ENCODE peak calls at places on chromosomes 4 and X, in six cellular contexts. One of them, this sample, is unnamed.

GRCh38 chrX:133523094-133523493 is 107.8 kb upstream of the GPC4 start:
- DNase-seq in dermis blood vessel endothelial cell: no peak
- DNase-seq in mesenchymal stem cell: no peak
- DNase-seq in HT1080: no peak
- DNase-seq in right atrium auricular region: no peak
- DNase-seq in fibroblast of lung: peak
- DNase-seq in this sample: no peak

GRCh38 chr4:38237139-38237538 is 276.9 kb downstream of the PTTG2 start:
- DNase-seq in right atrium auricular region: no peak
- DNase-seq in HT1080: peak
- DNase-seq in mesenchymal stem cell: peak
- DNase-seq in dermis blood vessel endothelial cell: peak
- DNase-seq in fibroblast of lung: peak
- DNase-seq in this sample: peak

GRCh38 chrX:111719426-111720210 is 38.6 kb downstream of the ALG13 start:
- DNase-seq in fibroblast of lung: peak
- DNase-seq in HT1080: no peak
- DNase-seq in right atrium auricular region: no peak
- DNase-seq in mesenchymal stem cell: peak
- DNase-seq in dermis blood vessel endothelial cell: peak
- DNase-seq in this sample: peak

GRCh38 chrX:110182865-110183264 is 135.0 kb downstream of the AMMECR1 start:
- DNase-seq in HT1080: no peak
- DNase-seq in mesenchymal stem cell: no peak
- DNase-seq in right atrium auricular region: no peak
- DNase-seq in fibroblast of lung: no peak
- DNase-seq in dermis blood vessel endothelial cell: no peak
- DNase-seq in this sample: no peak

GRCh38 chrX:47573334-47574095 is 8.7 kb upstream of the TIMP1 start:
- DNase-seq in fibroblast of lung: peak
- DNase-seq in dermis blood vessel endothelial cell: no peak
- DNase-seq in mesenchymal stem cell: peak
- DNase-seq in HT1080: peak
- DNase-seq in right atrium auricular region: no peak
- DNase-seq in this sample: peak

GRCh38 chr4:139740531-139741041 is 75.0 kb downstream of the MGST2 start:
- DNase-seq in dermis blood vessel endothelial cell: peak
- DNase-seq in fibroblast of lung: peak
- DNase-seq in mesenchymal stem cell: peak
- DNase-seq in HT1080: peak
- DNase-seq in right atrium auricular region: peak
- DNase-seq in this sample: peak

GRCh38 chrX:103651374-103651773 is 22.6 kb downstream of the TCEAL1 start:
- DNase-seq in right atrium auricular region: no peak
- DNase-seq in mesenchymal stem cell: no peak
- DNase-seq in HT1080: no peak
- DNase-seq in fibroblast of lung: no peak
- DNase-seq in dermis blood vessel endothelial cell: no peak
- DNase-seq in this sample: no peak

GRCh38 chr4:125728568-125728967 is 413.8 kb downstream of the FAT4 start:
- DNase-seq in right atrium auricular region: no peak
- DNase-seq in HT1080: peak
- DNase-seq in dermis blood vessel endothelial cell: peak
- DNase-seq in mesenchymal stem cell: peak
- DNase-seq in fibroblast of lung: peak
- DNase-seq in this sample: peak

GRCh38 chr4:13143704-13144103 is 340.4 kb downstream of the RAB28 start:
- DNase-seq in fibroblast of lung: no peak
- DNase-seq in dermis blood vessel endothelial cell: no peak
- DNase-seq in HT1080: no peak
- DNase-seq in right atrium auricular region: no peak
- DNase-seq in mesenchymal stem cell: no peak
- DNase-seq in this sample: peak

GRCh38 chrX:12955882-12956703 is 18.8 kb upstream of the TMSB4X start:
- DNase-seq in fibroblast of lung: peak
- DNase-seq in right atrium auricular region: no peak
- DNase-seq in mesenchymal stem cell: peak
- DNase-seq in dermis blood vessel endothelial cell: peak
- DNase-seq in HT1080: peak
- DNase-seq in this sample: peak

GRCh38 chr4:71683309-71683708 is 100.6 kb downstream of the GC start:
- DNase-seq in right atrium auricular region: no peak
- DNase-seq in HT1080: no peak
- DNase-seq in mesenchymal stem cell: no peak
- DNase-seq in dermis blood vessel endothelial cell: no peak
- DNase-seq in fibroblast of lung: peak
- DNase-seq in this sample: peak

GRCh38 chrX:68997911-68998310 is 167.3 kb downstream of the PJA1 start:
- DNase-seq in right atrium auricular region: peak
- DNase-seq in fibroblast of lung: peak
- DNase-seq in HT1080: peak
- DNase-seq in dermis blood vessel endothelial cell: peak
- DNase-seq in mesenchymal stem cell: no peak
- DNase-seq in this sample: peak

GRCh38 chrX:155048997-155049619 is 21.8 kb downstream of the CMC4 start:
- DNase-seq in fibroblast of lung: peak
- DNase-seq in mesenchymal stem cell: peak
- DNase-seq in right atrium auricular region: no peak
- DNase-seq in HT1080: peak
- DNase-seq in dermis blood vessel endothelial cell: peak
- DNase-seq in this sample: peak

GRCh38 chr4:106864231-106864630 is 171.9 kb downstream of the DKK2 start:
- DNase-seq in mesenchymal stem cell: peak
- DNase-seq in dermis blood vessel endothelial cell: no peak
- DNase-seq in fibroblast of lung: peak
- DNase-seq in right atrium auricular region: no peak
- DNase-seq in HT1080: no peak
- DNase-seq in this sample: peak

GRCh38 chr4:147843162-147843561 is 111.3 kb downstream of the ARHGAP10 start:
- DNase-seq in dermis blood vessel endothelial cell: peak
- DNase-seq in fibroblast of lung: no peak
- DNase-seq in mesenchymal stem cell: no peak
- DNase-seq in right atrium auricular region: no peak
- DNase-seq in HT1080: peak
- DNase-seq in this sample: no peak

GRCh38 chrX:100263650-100264049 is 146.4 kb downstream of the PCDH19 start:
- DNase-seq in mesenchymal stem cell: no peak
- DNase-seq in dermis blood vessel endothelial cell: no peak
- DNase-seq in fibroblast of lung: no peak
- DNase-seq in right atrium auricular region: no peak
- DNase-seq in HT1080: no peak
- DNase-seq in this sample: no peak

GRCh38 chrX:46553935-46554334 is 8.7 kb upstream of the ZNF674 start:
- DNase-seq in right atrium auricular region: no peak
- DNase-seq in fibroblast of lung: no peak
- DNase-seq in HT1080: no peak
- DNase-seq in dermis blood vessel endothelial cell: no peak
- DNase-seq in mesenchymal stem cell: no peak
- DNase-seq in this sample: no peak

GRCh38 chr4:146957252-146957651 is 11.6 kb upstream of the TTC29 start:
- DNase-seq in fibroblast of lung: peak
- DNase-seq in right atrium auricular region: no peak
- DNase-seq in dermis blood vessel endothelial cell: peak
- DNase-seq in mesenchymal stem cell: peak
- DNase-seq in HT1080: peak
- DNase-seq in this sample: peak

GRCh38 chrX:126985027-126985426 is 165.5 kb downstream of the PRR32 start:
- DNase-seq in mesenchymal stem cell: no peak
- DNase-seq in fibroblast of lung: no peak
- DNase-seq in right atrium auricular region: no peak
- DNase-seq in dermis blood vessel endothelial cell: no peak
- DNase-seq in HT1080: no peak
- DNase-seq in this sample: no peak

GRCh38 chr4:38001927-38002326 is 41.7 kb downstream of the PTTG2 start:
- DNase-seq in right atrium auricular region: no peak
- DNase-seq in fibroblast of lung: no peak
- DNase-seq in dermis blood vessel endothelial cell: no peak
- DNase-seq in HT1080: no peak
- DNase-seq in mesenchymal stem cell: no peak
- DNase-seq in this sample: no peak

GRCh38 chr4:53804719-53805118 is 213.4 kb upstream of the LNX1 start:
- DNase-seq in dermis blood vessel endothelial cell: peak
- DNase-seq in HT1080: peak
- DNase-seq in fibroblast of lung: no peak
- DNase-seq in right atrium auricular region: no peak
- DNase-seq in mesenchymal stem cell: no peak
- DNase-seq in this sample: no peak

GRCh38 chrX:117936162-117936561 is 180.4 kb downstream of the KLHL13 start:
- DNase-seq in mesenchymal stem cell: no peak
- DNase-seq in HT1080: no peak
- DNase-seq in fibroblast of lung: no peak
- DNase-seq in right atrium auricular region: no peak
- DNase-seq in dermis blood vessel endothelial cell: no peak
- DNase-seq in this sample: no peak

GRCh38 chr4:5166377-5166776 is 115.1 kb downstream of the STK32B start:
- DNase-seq in fibroblast of lung: no peak
- DNase-seq in right atrium auricular region: no peak
- DNase-seq in dermis blood vessel endothelial cell: peak
- DNase-seq in HT1080: no peak
- DNase-seq in mesenchymal stem cell: peak
- DNase-seq in this sample: no peak

GRCh38 chr4:19700951-19701350 is 550.8 kb upstream of the SLIT2 start:
- DNase-seq in mesenchymal stem cell: no peak
- DNase-seq in fibroblast of lung: peak
- DNase-seq in right atrium auricular region: no peak
- DNase-seq in HT1080: peak
- DNase-seq in dermis blood vessel endothelial cell: peak
- DNase-seq in this sample: no peak

GRCh38 chrX:19990225-19990518 is 689 bp downstream of the BCLAF3 start:
- DNase-seq in HT1080: peak
- DNase-seq in dermis blood vessel endothelial cell: peak
- DNase-seq in right atrium auricular region: no peak
- DNase-seq in mesenchymal stem cell: peak
- DNase-seq in fibroblast of lung: no peak
- DNase-seq in this sample: no peak

GRCh38 chr4:153401501-153401900 is 57.0 kb downstream of the MND1 start:
- DNase-seq in right atrium auricular region: no peak
- DNase-seq in mesenchymal stem cell: no peak
- DNase-seq in HT1080: no peak
- DNase-seq in dermis blood vessel endothelial cell: no peak
- DNase-seq in fibroblast of lung: no peak
- DNase-seq in this sample: no peak

GRCh38 chrX:132957211-132958085 is 981 bp downstream of the HS6ST2 start:
- DNase-seq in fibroblast of lung: peak
- DNase-seq in mesenchymal stem cell: peak
- DNase-seq in dermis blood vessel endothelial cell: no peak
- DNase-seq in HT1080: no peak
- DNase-seq in right atrium auricular region: no peak
- DNase-seq in this sample: no peak

GRCh38 chr4:154427149-154427548 is 64.5 kb downstream of the DCHS2 start:
- DNase-seq in mesenchymal stem cell: no peak
- DNase-seq in right atrium auricular region: no peak
- DNase-seq in dermis blood vessel endothelial cell: no peak
- DNase-seq in HT1080: no peak
- DNase-seq in fibroblast of lung: no peak
- DNase-seq in this sample: no peak

GRCh38 chrX:23756165-23756564 is 13.1 kb upstream of the ACOT9 start:
- DNase-seq in right atrium auricular region: peak
- DNase-seq in dermis blood vessel endothelial cell: peak
- DNase-seq in HT1080: peak
- DNase-seq in mesenchymal stem cell: peak
- DNase-seq in fibroblast of lung: peak
- DNase-seq in this sample: peak

GRCh38 chrX:2231570-2232192 is 269.1 kb downstream of the DHRSX start:
- DNase-seq in right atrium auricular region: no peak
- DNase-seq in mesenchymal stem cell: no peak
- DNase-seq in HT1080: no peak
- DNase-seq in dermis blood vessel endothelial cell: no peak
- DNase-seq in fibroblast of lung: no peak
- DNase-seq in this sample: no peak

GRCh38 chr4:75542824-75543223 is 13.0 kb upstream of the ODAPH start:
- DNase-seq in mesenchymal stem cell: peak
- DNase-seq in fibroblast of lung: peak
- DNase-seq in right atrium auricular region: no peak
- DNase-seq in HT1080: peak
- DNase-seq in dermis blood vessel endothelial cell: no peak
- DNase-seq in this sample: peak

This sample was measured in fibroblast of villous mesenchyme.